ENCODE peak calls at places on chromosomes 6 and 20, in seven cellular contexts. I, P, S, U, W, V and H are unnamed samples.

GRCh38 chr20:4597215-4597614 is 124.5 kb upstream of the PRND start:
- DNase-seq in U (no peak), S (no peak), P (no peak), I (no peak), V (no peak), W (no peak), H (no peak)

GRCh38 chr20:34473262-34473883 is 42.8 kb upstream of the DYNLRB1 start:
- DNase-seq in V (peak; percentile 24), W (peak; percentile 29), I (peak; percentile 26), U (peak; percentile 62), P (no peak), S (no peak), H (peak; percentile 67)

GRCh38 chr6:25450469-25451198 is 171.5 kb downstream of the CARMIL1 start:
- DNase-seq in I (no peak), U (no peak), W (no peak), P (no peak), S (no peak), V (no peak), H (no peak)

GRCh38 chr20:61927826-61928541 is 137.7 kb downstream of the TAF4 start:
- DNase-seq in S (no peak), W (no peak), P (no peak), V (no peak), U (no peak), I (no peak), H (no peak)

GRCh38 chr6:100893743-100894142 is 12.6 kb upstream of the ASCC3 start:
- DNase-seq in S (no peak), U (no peak), V (no peak), P (no peak), I (no peak), W (no peak), H (no peak)

GRCh38 chr6:167933847-167934246 is 63.6 kb upstream of the KIF25 start:
- DNase-seq in P (no peak), V (no peak), S (no peak), W (no peak), U (no peak), I (no peak), H (no peak)

GRCh38 chr6:142569676-142570075 is 267.9 kb downstream of the ADGRG6 start:
- DNase-seq in S (no peak), P (no peak), W (no peak), I (no peak), V (no peak), U (peak; percentile 7), H (no peak)

GRCh38 chr6:2853766-2854393 is 12.2 kb upstream of the SERPINB1 start:
- DNase-seq in U (peak; percentile 86), V (no peak), P (peak; percentile 89), S (no peak), W (peak; percentile 87), I (no peak), H (no peak)

GRCh38 chr6:70051197-70051596 is 184.8 kb downstream of the COL19A1 start:
- DNase-seq in I (no peak), U (no peak), P (no peak), S (no peak), V (no peak), W (no peak), H (no peak)

GRCh38 chr6:39302669-39303424 is 11.4 kb downstream of the KCNK17 start:
- DNase-seq in V (peak; percentile 41), S (peak; percentile 88), P (peak; percentile 94), U (peak; percentile 66), W (peak; percentile 88), I (peak; percentile 25), H (peak; percentile 98)

GRCh38 chr6:137699036-137699683 is 167.9 kb upstream of the TNFAIP3 start:
- DNase-seq in U (no peak), P (peak; percentile 76), I (no peak), S (no peak), V (no peak), W (no peak), H (no peak)